ENCODE peak calls at places on chromosome 3, in seven cellular contexts. One of them, this sample, is unnamed.

GRCh38 chr3:58009026-58009748 is 965 bp downstream of the FLNB start:
- DNase-seq in fibroblast of villous mesenchyme: no peak
- DNase-seq in LoVo: peak
- DNase-seq in upper lobe of right lung: peak
- DNase-seq in transverse colon: peak
- DNase-seq in T-helper 2 cell: peak
- DNase-seq in activated effector memory CD4-positive, alpha-beta T cell treated with anti-CD3 and anti-CD28 coated beads, Interleukin-2, amount 50 U/mL, for 16 hours: peak
- DNase-seq in this sample: no peak

GRCh38 chr3:74850381-74850780 is 235.9 kb upstream of the CNTN3 start:
- DNase-seq in fibroblast of villous mesenchyme: no peak
- DNase-seq in activated effector memory CD4-positive, alpha-beta T cell treated with anti-CD3 and anti-CD28 coated beads, Interleukin-2, amount 50 U/mL, for 16 hours: no peak
- DNase-seq in LoVo: no peak
- DNase-seq in T-helper 2 cell: no peak
- DNase-seq in transverse colon: no peak
- DNase-seq in upper lobe of right lung: no peak
- DNase-seq in this sample: no peak

GRCh38 chr3:194773666-194774455 is 88.2 kb downstream of the FAM43A start:
- DNase-seq in transverse colon: no peak
- DNase-seq in LoVo: no peak
- DNase-seq in T-helper 2 cell: no peak
- DNase-seq in fibroblast of villous mesenchyme: no peak
- DNase-seq in activated effector memory CD4-positive, alpha-beta T cell treated with anti-CD3 and anti-CD28 coated beads, Interleukin-2, amount 50 U/mL, for 16 hours: no peak
- DNase-seq in upper lobe of right lung: no peak
- DNase-seq in this sample: no peak

GRCh38 chr3:123445702-123446101 is 3.2 kb downstream of the ADCY5 start:
- DNase-seq in LoVo: no peak
- DNase-seq in activated effector memory CD4-positive, alpha-beta T cell treated with anti-CD3 and anti-CD28 coated beads, Interleukin-2, amount 50 U/mL, for 16 hours: no peak
- DNase-seq in upper lobe of right lung: no peak
- DNase-seq in T-helper 2 cell: no peak
- DNase-seq in transverse colon: no peak
- DNase-seq in fibroblast of villous mesenchyme: no peak
- DNase-seq in this sample: no peak

GRCh38 chr3:61173685-61174084 is 77.6 kb downstream of the FHIT start:
- DNase-seq in T-helper 2 cell: no peak
- DNase-seq in fibroblast of villous mesenchyme: no peak
- DNase-seq in LoVo: no peak
- DNase-seq in activated effector memory CD4-positive, alpha-beta T cell treated with anti-CD3 and anti-CD28 coated beads, Interleukin-2, amount 50 U/mL, for 16 hours: no peak
- DNase-seq in upper lobe of right lung: no peak
- DNase-seq in transverse colon: no peak
- DNase-seq in this sample: no peak

GRCh38 chr3:69665026-69665739 is 74.1 kb upstream of the MITF start:
- DNase-seq in T-helper 2 cell: no peak
- DNase-seq in activated effector memory CD4-positive, alpha-beta T cell treated with anti-CD3 and anti-CD28 coated beads, Interleukin-2, amount 50 U/mL, for 16 hours: no peak
- DNase-seq in upper lobe of right lung: no peak
- DNase-seq in fibroblast of villous mesenchyme: peak
- DNase-seq in transverse colon: no peak
- DNase-seq in LoVo: no peak
- DNase-seq in this sample: peak

GRCh38 chr3:178182337-178182761 is 353.9 kb upstream of the KCNMB2 start:
- DNase-seq in LoVo: no peak
- DNase-seq in fibroblast of villous mesenchyme: no peak
- DNase-seq in transverse colon: no peak
- DNase-seq in upper lobe of right lung: no peak
- DNase-seq in T-helper 2 cell: no peak
- DNase-seq in activated effector memory CD4-positive, alpha-beta T cell treated with anti-CD3 and anti-CD28 coated beads, Interleukin-2, amount 50 U/mL, for 16 hours: no peak
- DNase-seq in this sample: no peak

GRCh38 chr3:147419062-147419701 is 10.0 kb downstream of the ZIC1 start:
- DNase-seq in fibroblast of villous mesenchyme: no peak
- DNase-seq in upper lobe of right lung: no peak
- DNase-seq in transverse colon: no peak
- DNase-seq in activated effector memory CD4-positive, alpha-beta T cell treated with anti-CD3 and anti-CD28 coated beads, Interleukin-2, amount 50 U/mL, for 16 hours: no peak
- DNase-seq in T-helper 2 cell: no peak
- DNase-seq in LoVo: no peak
- DNase-seq in this sample: no peak

GRCh38 chr3:186534113-186534669 is 10.0 kb downstream of the CRYGS start:
- DNase-seq in LoVo: no peak
- DNase-seq in T-helper 2 cell: no peak
- DNase-seq in activated effector memory CD4-positive, alpha-beta T cell treated with anti-CD3 and anti-CD28 coated beads, Interleukin-2, amount 50 U/mL, for 16 hours: peak
- DNase-seq in upper lobe of right lung: no peak
- DNase-seq in fibroblast of villous mesenchyme: no peak
- DNase-seq in transverse colon: no peak
- DNase-seq in this sample: no peak

GRCh38 chr3:189787191-189787590 is 156.0 kb downstream of the TP63 start:
- DNase-seq in fibroblast of villous mesenchyme: no peak
- DNase-seq in upper lobe of right lung: no peak
- DNase-seq in T-helper 2 cell: no peak
- DNase-seq in transverse colon: no peak
- DNase-seq in activated effector memory CD4-positive, alpha-beta T cell treated with anti-CD3 and anti-CD28 coated beads, Interleukin-2, amount 50 U/mL, for 16 hours: no peak
- DNase-seq in LoVo: no peak
- DNase-seq in this sample: no peak

GRCh38 chr3:107971181-107971580 is 119.7 kb downstream of the CD47 start:
- DNase-seq in activated effector memory CD4-positive, alpha-beta T cell treated with anti-CD3 and anti-CD28 coated beads, Interleukin-2, amount 50 U/mL, for 16 hours: no peak
- DNase-seq in fibroblast of villous mesenchyme: no peak
- DNase-seq in transverse colon: no peak
- DNase-seq in LoVo: no peak
- DNase-seq in T-helper 2 cell: no peak
- DNase-seq in upper lobe of right lung: no peak
- DNase-seq in this sample: no peak

GRCh38 chr3:188468196-188468595 is 314.2 kb downstream of the LPP start:
- DNase-seq in T-helper 2 cell: no peak
- DNase-seq in transverse colon: no peak
- DNase-seq in upper lobe of right lung: no peak
- DNase-seq in activated effector memory CD4-positive, alpha-beta T cell treated with anti-CD3 and anti-CD28 coated beads, Interleukin-2, amount 50 U/mL, for 16 hours: no peak
- DNase-seq in LoVo: no peak
- DNase-seq in fibroblast of villous mesenchyme: peak
- DNase-seq in this sample: no peak

GRCh38 chr3:116741462-116741861 is 31.9 kb downstream of the TUSC7 start:
- DNase-seq in activated effector memory CD4-positive, alpha-beta T cell treated with anti-CD3 and anti-CD28 coated beads, Interleukin-2, amount 50 U/mL, for 16 hours: no peak
- DNase-seq in T-helper 2 cell: no peak
- DNase-seq in fibroblast of villous mesenchyme: no peak
- DNase-seq in upper lobe of right lung: no peak
- DNase-seq in LoVo: no peak
- DNase-seq in transverse colon: no peak
- DNase-seq in this sample: no peak

GRCh38 chr3:28791713-28792255 is 443.2 kb upstream of the AZI2 start:
- DNase-seq in transverse colon: no peak
- DNase-seq in activated effector memory CD4-positive, alpha-beta T cell treated with anti-CD3 and anti-CD28 coated beads, Interleukin-2, amount 50 U/mL, for 16 hours: no peak
- DNase-seq in fibroblast of villous mesenchyme: no peak
- DNase-seq in LoVo: no peak
- DNase-seq in T-helper 2 cell: no peak
- DNase-seq in upper lobe of right lung: no peak
- DNase-seq in this sample: no peak

GRCh38 chr3:111715911-111716523 is 120.9 kb upstream of the ZBED2 start:
- DNase-seq in transverse colon: peak
- DNase-seq in T-helper 2 cell: no peak
- DNase-seq in upper lobe of right lung: no peak
- DNase-seq in activated effector memory CD4-positive, alpha-beta T cell treated with anti-CD3 and anti-CD28 coated beads, Interleukin-2, amount 50 U/mL, for 16 hours: peak
- DNase-seq in fibroblast of villous mesenchyme: peak
- DNase-seq in LoVo: peak
- DNase-seq in this sample: no peak

GRCh38 chr3:5568451-5568850 is 380.9 kb downstream of the EDEM1 start:
- DNase-seq in transverse colon: peak
- DNase-seq in fibroblast of villous mesenchyme: no peak
- DNase-seq in activated effector memory CD4-positive, alpha-beta T cell treated with anti-CD3 and anti-CD28 coated beads, Interleukin-2, amount 50 U/mL, for 16 hours: no peak
- DNase-seq in upper lobe of right lung: no peak
- DNase-seq in LoVo: no peak
- DNase-seq in T-helper 2 cell: no peak
- DNase-seq in this sample: peak